ENCODE peak calls at places on chromosomes 2 and 18, in six cellular contexts. K is foreskin fibroblast, B is fibroblast of pulmonary artery, G is IMR-90, T is AG10803, V is A549. O is an unnamed sample.

GRCh38 chr2:172098650-172099471 is 3.8 kb downstream of the DLX2 start:
- DNase-seq in K (peak), B (peak), G (peak), T (peak), V (peak), O (peak)

GRCh38 chr2:169082995-169083394 is 13.6 kb downstream of the DHRS9 start:
- DNase-seq in K (no peak), B (no peak), G (no peak), T (no peak), V (no peak), O (no peak)

GRCh38 chr2:76406134-76406855 is 695.6 kb upstream of the GCFC2 start:
- DNase-seq in K (no peak), B (no peak), G (no peak), T (no peak), V (no peak), O (no peak)

GRCh38 chr2:186330050-186330449 is 156.0 kb upstream of the ZC3H15 start:
- DNase-seq in K (no peak), B (no peak), G (no peak), T (no peak), V (no peak), O (no peak)

GRCh38 chr2:76188334-76188733 is 477.6 kb upstream of the GCFC2 start:
- DNase-seq in K (no peak), B (no peak), G (no peak), T (no peak), V (no peak), O (no peak)

GRCh38 chr2:222993920-222994650 is 57.9 kb upstream of the KCNE4 start:
- DNase-seq in K (peak), B (peak), G (peak), T (peak), V (no peak), O (peak)

GRCh38 chr2:50782543-50782942 is 249.4 kb downstream of the NRXN1 start:
- DNase-seq in K (no peak), B (no peak), G (peak), T (no peak), V (no peak), O (no peak)

GRCh38 chr18:57122906-57123510 is 23.9 kb upstream of the BOD1L2 start:
- DNase-seq in K (no peak), B (no peak), G (no peak), T (no peak), V (no peak), O (no peak)

GRCh38 chr2:128505150-128505490 is 186.5 kb upstream of the HS6ST1 start:
- DNase-seq in K (no peak), B (no peak), G (no peak), T (no peak), V (no peak), O (no peak)
- TF ChIP-seq CTCF in K (no peak), B (no peak), G (no peak), T (no peak), V (no peak), O (no peak)

GRCh38 chr2:42931147-42931817 is 138.9 kb upstream of the HAAO start:
- DNase-seq in K (no peak), B (no peak), G (no peak), T (no peak), V (no peak), O (no peak)
- TF ChIP-seq CTCF in K (peak), B (peak), G (peak), T (peak), V (peak), O (peak)

GRCh38 chr2:134714228-134714627 is 4.6 kb downstream of the TMEM163 start:
- DNase-seq in K (no peak), B (no peak), G (no peak), T (no peak), V (no peak), O (no peak)
- TF ChIP-seq CTCF in K (no peak), B (no peak), G (no peak), T (no peak), V (no peak), O (no peak)

DNA sequence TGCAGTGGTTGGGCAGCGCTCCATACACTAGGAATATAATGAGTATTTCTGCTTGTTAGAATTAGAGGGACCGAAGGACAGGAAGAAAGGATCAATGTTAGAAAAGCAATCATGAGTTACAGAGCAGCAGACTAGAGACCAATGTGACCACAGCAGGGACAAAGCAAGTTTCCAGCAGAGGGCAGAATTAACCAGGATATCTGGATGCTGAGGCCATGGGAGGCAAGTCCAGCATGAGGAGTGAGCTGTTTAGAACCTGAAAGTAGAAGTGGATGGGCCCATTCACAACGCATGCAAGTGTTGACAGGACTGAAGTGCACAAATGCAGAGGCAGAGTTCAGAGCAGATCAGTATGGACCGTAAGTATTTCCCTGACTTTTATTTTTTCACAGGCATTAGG is 910.4 kb upstream of the GYPC start:
- DNase-seq in K (no peak), B (peak), G (no peak), T (no peak), V (no peak), O (no peak)
- TF ChIP-seq CTCF in K (no peak), B (no peak), G (no peak), T (no peak), V (no peak), O (no peak)

GRCh38 chr2:101188683-101189405 is 37.7 kb upstream of the TBC1D8 start:
- DNase-seq in K (no peak), B (peak), G (peak), T (peak), V (peak), O (peak)
- TF ChIP-seq CTCF in K (peak), B (peak), G (peak), T (peak), V (peak), O (peak)